ENCODE peak calls at places on chromosomes 4 and X, in nine cellular contexts. D, U, E, B, M, X, S, O and A are unnamed samples.

GRCh38 chrX:118459494-118459893 is 36.1 kb upstream of the DOCK11 start:
- DNase-seq in B (no peak), O (no peak), D (no peak), S (no peak), X (no peak), U (peak; percentile 65), M (peak; percentile 73), E (peak; percentile 40), A (no peak)

GRCh38 chr4:45063701-45064100 is 337.3 kb upstream of the GNPDA2 start:
- DNase-seq in S (no peak), O (no peak), E (no peak), D (no peak), B (no peak), X (no peak), M (no peak), U (no peak), A (no peak)

GRCh38 chr4:163335384-163335783 is 3.0 kb upstream of the NPY1R start:
- DNase-seq in S (no peak), U (no peak), D (no peak), E (no peak), B (no peak), X (no peak), M (no peak), O (no peak), A (no peak)

GRCh38 chr4:181509073-181509472 is 734.1 kb upstream of the TENM3 start:
- DNase-seq in M (no peak), E (no peak), X (no peak), S (no peak), O (no peak), D (no peak), U (no peak), B (no peak), A (no peak)

GRCh38 chr4:23921993-23922392 is 32.1 kb upstream of the PPARGC1A start:
- DNase-seq in M (no peak), O (no peak), D (no peak), X (no peak), S (no peak), B (no peak), U (no peak), E (peak; percentile 18), A (no peak)

GRCh38 chrX:17414057-17414658 is 39.2 kb downstream of the NHS start:
- DNase-seq in M (no peak), X (no peak), S (peak; percentile 27), E (no peak), U (peak; percentile 32), O (peak; percentile 24), D (no peak), B (no peak), A (no peak)

GRCh38 chr4:39565925-39566630 is 38.8 kb upstream of the UGDH start:
- DNase-seq in B (no peak), O (no peak), M (no peak), U (peak; percentile 94), E (peak; percentile 84), X (no peak), D (no peak), S (no peak), A (no peak)

GRCh38 chr4:151031831-151032605 is 16.9 kb upstream of the LRBA start:
- DNase-seq in E (peak; percentile 47), U (peak; percentile 77), M (no peak), X (no peak), B (no peak), D (no peak), S (no peak), O (no peak), A (no peak)

GRCh38 chrX:50707955-50708694 is 105.9 kb downstream of the SHROOM4 start:
- DNase-seq in U (no peak), B (no peak), D (no peak), M (no peak), O (no peak), S (no peak), X (no peak), E (peak; percentile 36), A (no peak)

GRCh38 chrX:133414399-133415275 is 652 bp downstream of the GPC4 start:
- DNase-seq in B (peak; percentile 12), S (peak; percentile 38), O (no peak), D (peak; percentile 31), M (no peak), E (no peak), U (peak; percentile 45), X (peak; percentile 82), A (peak; percentile 8)

GRCh38 chr4:48271048-48271452 is 1.4 kb upstream of the TEC start:
- DNase-seq in B (no peak), D (no peak), X (no peak), O (no peak), S (no peak), E (no peak), U (no peak), M (no peak), A (no peak)

GRCh38 chr4:98555798-98556445 is 102.5 kb downstream of the TSPAN5 start:
- DNase-seq in S (no peak), E (no peak), M (no peak), D (no peak), X (no peak), U (peak; percentile 73), O (no peak), B (no peak), A (no peak)

GRCh38 chrX:154797006-154797405 is 8.3 kb downstream of the MPP1 start:
- DNase-seq in M (no peak), B (no peak), S (no peak), U (no peak), D (no peak), O (no peak), E (peak; percentile 12), X (no peak), A (no peak)

GRCh38 chrX:139196890-139197289 is 333.6 kb upstream of the F9 start:
- DNase-seq in U (no peak), E (no peak), X (no peak), S (no peak), O (no peak), M (no peak), B (no peak), D (no peak), A (no peak)

GRCh38 chr4:2734618-2735017 is 21.5 kb downstream of the TNIP2 start:
- DNase-seq in U (no peak), X (no peak), O (no peak), S (no peak), E (no peak), M (no peak), B (no peak), D (no peak), A (no peak)

GRCh38 chr4:146932111-146932510 is 13.6 kb downstream of the TTC29 start:
- DNase-seq in X (no peak), M (no peak), S (no peak), D (no peak), B (no peak), E (no peak), U (peak; percentile 30), O (no peak), A (no peak)

GRCh38 chr4:104129243-104129642 is 365.5 kb downstream of the CXXC4 start:
- DNase-seq in U (no peak), X (no peak), D (no peak), M (no peak), S (no peak), O (no peak), B (no peak), E (no peak), A (no peak)

GRCh38 chrX:1392376-1393130 is 640 bp upstream of the SLC25A6 start:
- DNase-seq in D (peak; percentile 78), B (peak; percentile 78), S (no peak), X (peak; percentile 96), O (peak; percentile 73), M (peak; percentile 85), E (peak; percentile 75), U (peak; percentile 87), A (peak; percentile 78)

GRCh38 chr4:56684320-56684719 is 3.2 kb upstream of the HOPX start:
- DNase-seq in D (no peak), U (peak; percentile 12), O (no peak), E (peak; percentile 51), M (no peak), B (no peak), X (no peak), S (no peak), A (no peak)

GRCh38 chr4:179766938-179767337 is 2324.7 kb upstream of the AGA start:
- DNase-seq in E (no peak), B (no peak), X (no peak), U (no peak), O (no peak), S (no peak), D (no peak), M (no peak), A (no peak)

GRCh38 chr4:174215936-174216699 is 67.3 kb downstream of the FBXO8 start:
- DNase-seq in B (no peak), X (no peak), M (no peak), O (no peak), U (no peak), E (no peak), S (no peak), D (no peak), A (no peak)
- H3K4me3 ChIP-seq in B (no peak overlapping the region), X (no peak overlapping the region), M (no peak overlapping the region), O (no peak overlapping the region), U (no peak overlapping the region), E (no peak overlapping the region), S (no peak overlapping the region), D (no peak overlapping the region), A (no peak overlapping the region)

GRCh38 chr4:154490589-154491340 is 834 bp downstream of the DCHS2 start:
- DNase-seq in X (peak; percentile 84), M (no peak), E (no peak), S (peak; percentile 44), D (no peak), O (no peak), B (peak; percentile 9), U (peak; percentile 6), A (no peak)
- H3K4me3 ChIP-seq in X (peak overlapping the region; percentile 20), M (no peak overlapping the region), E (no peak overlapping the region), S (peak overlapping the region; percentile 46), D (peak overlapping the region; percentile 49), O (peak overlapping the region; percentile 30), B (peak overlapping the region; percentile 19), U (peak overlapping the region; percentile 11), A (peak overlapping the region; percentile 38)

DNA sequence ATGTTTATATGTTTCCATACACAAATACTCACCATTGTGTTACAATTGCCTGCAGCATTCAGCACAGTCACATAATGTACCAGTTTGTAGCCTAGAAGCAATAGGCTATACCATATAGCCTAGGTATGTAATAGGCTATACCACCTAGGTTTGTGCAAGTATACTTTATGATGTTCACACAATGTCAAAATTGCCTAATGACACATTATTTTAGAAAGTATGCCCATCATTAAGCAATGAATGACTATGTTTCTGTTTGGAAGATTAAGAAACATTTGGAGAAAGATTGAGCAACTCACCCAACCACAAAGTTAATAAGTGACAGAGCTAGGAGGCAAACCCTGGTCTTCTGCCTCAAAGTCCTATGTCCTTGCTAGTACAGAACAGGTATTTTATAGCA is 96.8 kb upstream of the GRIA3 start:
- DNase-seq in M (no peak), O (no peak), E (no peak), B (no peak), S (no peak), X (no peak), D (no peak), U (peak; percentile 73), A (no peak)
- H3K4me3 ChIP-seq in M (no peak overlapping the region), O (no peak overlapping the region), E (no peak overlapping the region), B (no peak overlapping the region), S (no peak overlapping the region), X (no peak overlapping the region), D (no peak overlapping the region), U (no peak overlapping the region), A (no peak overlapping the region)

DNA sequence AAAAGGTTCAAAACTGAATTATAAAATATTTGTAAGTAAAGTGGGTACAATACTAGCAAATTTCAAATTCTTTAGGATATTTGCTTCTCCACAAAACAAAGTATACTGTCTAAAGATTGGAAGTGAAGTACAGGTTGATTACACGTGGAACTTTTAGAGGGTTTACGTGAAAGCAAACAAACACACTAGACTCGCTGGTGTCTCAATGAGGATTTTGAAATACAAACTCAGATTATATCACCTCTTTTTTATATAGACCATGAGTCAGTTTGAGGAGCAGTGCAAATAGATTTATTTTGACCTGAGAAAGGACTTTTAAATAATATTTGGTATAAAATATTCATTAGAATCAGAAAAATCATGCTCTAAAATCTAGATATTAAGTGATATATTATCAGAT is 185.0 kb downstream of the SPOCK3 start:
- DNase-seq in U (no peak), B (no peak), X (no peak), M (no peak), E (no peak), S (no peak), D (no peak), O (no peak), A (no peak)
- H3K4me3 ChIP-seq in U (no peak overlapping the region), B (no peak overlapping the region), X (no peak overlapping the region), M (no peak overlapping the region), E (no peak overlapping the region), S (no peak overlapping the region), D (no peak overlapping the region), O (no peak overlapping the region), A (no peak overlapping the region)